ENCODE peak calls at places on chromosomes 1 and 21, in nine cellular contexts. One of them, this sample, is unnamed.

GRCh38 chr1:59007820-59008598 is 224.2 kb upstream of the JUN start:
- DNase-seq in bronchial epithelial cell: no peak
- DNase-seq in GM10248: peak
- DNase-seq in lower lobe of right lung: no peak
- DNase-seq in uterus: peak
- DNase-seq in GM13977: no peak
- DNase-seq in GM20000: peak
- DNase-seq in BE2C: no peak
- DNase-seq in AG04449: no peak
- DNase-seq in this sample: no peak

GRCh38 chr1:111512132-111512874 is 8.9 kb upstream of the ADORA3 start:
- DNase-seq in bronchial epithelial cell: no peak
- DNase-seq in GM10248: no peak
- DNase-seq in lower lobe of right lung: no peak
- DNase-seq in uterus: no peak
- DNase-seq in GM13977: no peak
- DNase-seq in GM20000: no peak
- DNase-seq in BE2C: no peak
- DNase-seq in AG04449: no peak
- DNase-seq in this sample: no peak

GRCh38 chr1:26469558-26469957 is 2.7 kb upstream of the HMGN2 start:
- DNase-seq in bronchial epithelial cell: no peak
- DNase-seq in GM10248: no peak
- DNase-seq in lower lobe of right lung: no peak
- DNase-seq in uterus: no peak
- DNase-seq in GM13977: no peak
- DNase-seq in GM20000: no peak
- DNase-seq in BE2C: no peak
- DNase-seq in AG04449: no peak
- DNase-seq in this sample: no peak

GRCh38 chr1:26280333-26281042 is 602 bp downstream of the SH3BGRL3 start:
- DNase-seq in bronchial epithelial cell: peak
- DNase-seq in GM10248: no peak
- DNase-seq in lower lobe of right lung: no peak
- DNase-seq in uterus: peak
- DNase-seq in GM13977: peak
- DNase-seq in GM20000: no peak
- DNase-seq in BE2C: no peak
- DNase-seq in AG04449: no peak
- DNase-seq in this sample: no peak

GRCh38 chr1:215957692-215958091 is 390.6 kb downstream of the KCTD3 start:
- DNase-seq in bronchial epithelial cell: no peak
- DNase-seq in GM10248: no peak
- DNase-seq in lower lobe of right lung: no peak
- DNase-seq in uterus: no peak
- DNase-seq in GM13977: no peak
- DNase-seq in GM20000: no peak
- DNase-seq in BE2C: peak
- DNase-seq in AG04449: no peak
- DNase-seq in this sample: no peak

GRCh38 chr1:210378721-210379120 is 50.0 kb downstream of the HHAT start:
- DNase-seq in bronchial epithelial cell: no peak
- DNase-seq in GM10248: no peak
- DNase-seq in lower lobe of right lung: no peak
- DNase-seq in uterus: no peak
- DNase-seq in GM13977: no peak
- DNase-seq in GM20000: no peak
- DNase-seq in BE2C: no peak
- DNase-seq in AG04449: no peak
- DNase-seq in this sample: no peak

GRCh38 chr1:33350611-33351280 is 29.8 kb upstream of the A3GALT2 start:
- DNase-seq in bronchial epithelial cell: no peak
- DNase-seq in GM10248: no peak
- DNase-seq in lower lobe of right lung: no peak
- DNase-seq in uterus: no peak
- DNase-seq in GM13977: no peak
- DNase-seq in GM20000: no peak
- DNase-seq in BE2C: no peak
- DNase-seq in AG04449: no peak
- DNase-seq in this sample: no peak

GRCh38 chr1:965526-966134 is 652 bp upstream of the PLEKHN1 start:
- DNase-seq in bronchial epithelial cell: no peak
- DNase-seq in GM10248: no peak
- DNase-seq in lower lobe of right lung: no peak
- DNase-seq in uterus: no peak
- DNase-seq in GM13977: no peak
- DNase-seq in GM20000: no peak
- DNase-seq in BE2C: no peak
- DNase-seq in AG04449: no peak
- DNase-seq in this sample: no peak

GRCh38 chr21:39650306-39650705 is 37.6 kb downstream of the B3GALT5 start:
- DNase-seq in bronchial epithelial cell: no peak
- DNase-seq in GM10248: no peak
- DNase-seq in lower lobe of right lung: no peak
- DNase-seq in uterus: no peak
- DNase-seq in GM13977: no peak
- DNase-seq in GM20000: no peak
- DNase-seq in BE2C: no peak
- DNase-seq in AG04449: no peak
- DNase-seq in this sample: no peak

GRCh38 chr1:22639286-22639685 is 2.9 kb downstream of the C1QA start:
- DNase-seq in bronchial epithelial cell: no peak
- DNase-seq in GM10248: no peak
- DNase-seq in lower lobe of right lung: no peak
- DNase-seq in uterus: no peak
- DNase-seq in GM13977: no peak
- DNase-seq in GM20000: no peak
- DNase-seq in BE2C: no peak
- DNase-seq in AG04449: peak
- DNase-seq in this sample: no peak

GRCh38 chr1:21664806-21665588 is 4.2 kb downstream of the RAP1GAP start:
- DNase-seq in bronchial epithelial cell: no peak
- DNase-seq in GM10248: no peak
- DNase-seq in lower lobe of right lung: no peak
- DNase-seq in uterus: no peak
- DNase-seq in GM13977: no peak
- DNase-seq in GM20000: no peak
- DNase-seq in BE2C: no peak
- DNase-seq in AG04449: no peak
- DNase-seq in this sample: no peak

GRCh38 chr1:165845992-165846748 is 18.8 kb downstream of the UCK2 start:
- DNase-seq in bronchial epithelial cell: no peak
- DNase-seq in GM10248: no peak
- DNase-seq in lower lobe of right lung: no peak
- DNase-seq in uterus: no peak
- DNase-seq in GM13977: no peak
- DNase-seq in GM20000: no peak
- DNase-seq in BE2C: no peak
- DNase-seq in AG04449: no peak
- DNase-seq in this sample: no peak

GRCh38 chr1:221663321-221663720 is 78.6 kb downstream of the DUSP10 start:
- DNase-seq in bronchial epithelial cell: no peak
- DNase-seq in GM10248: no peak
- DNase-seq in lower lobe of right lung: no peak
- DNase-seq in uterus: no peak
- DNase-seq in GM13977: no peak
- DNase-seq in GM20000: no peak
- DNase-seq in BE2C: no peak
- DNase-seq in AG04449: no peak
- DNase-seq in this sample: no peak

GRCh38 chr1:21294266-21295058 is 4.2 kb upstream of the ECE1 start:
- DNase-seq in bronchial epithelial cell: peak
- DNase-seq in GM10248: peak
- DNase-seq in lower lobe of right lung: peak
- DNase-seq in uterus: no peak
- DNase-seq in GM13977: peak
- DNase-seq in GM20000: peak
- DNase-seq in BE2C: no peak
- DNase-seq in AG04449: no peak
- DNase-seq in this sample: no peak

DNA sequence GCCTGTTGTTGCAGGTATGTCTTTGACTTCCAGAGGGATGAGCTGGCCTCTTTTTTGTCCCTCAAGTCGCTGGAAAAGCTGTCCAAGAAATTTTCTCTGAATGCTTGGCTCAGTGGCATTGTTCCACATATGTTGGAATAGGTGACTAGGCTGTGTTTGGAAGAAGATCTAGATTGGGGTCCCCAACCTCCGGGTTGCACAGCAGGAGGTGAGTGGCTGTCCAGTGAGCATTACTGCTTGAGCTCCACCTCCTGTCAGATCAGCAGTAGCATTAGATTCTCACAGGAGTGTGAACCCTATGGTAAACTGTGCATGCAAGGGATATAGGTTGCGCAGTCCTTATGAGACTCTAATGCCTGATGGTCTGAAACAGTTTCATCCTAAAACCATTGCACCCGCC is 18.1 kb downstream of the BACH1 start:
- DNase-seq in bronchial epithelial cell: no peak
- DNase-seq in GM10248: no peak
- DNase-seq in lower lobe of right lung: no peak
- DNase-seq in uterus: no peak
- DNase-seq in GM13977: no peak
- DNase-seq in GM20000: no peak
- DNase-seq in BE2C: no peak
- DNase-seq in AG04449: no peak
- DNase-seq in this sample: no peak
- TF ChIP-seq CTCF in bronchial epithelial cell: no peak
- TF ChIP-seq CTCF in GM10248: no peak
- TF ChIP-seq CTCF in lower lobe of right lung: no peak
- TF ChIP-seq CTCF in uterus: no peak
- TF ChIP-seq CTCF in GM13977: no peak
- TF ChIP-seq CTCF in GM20000: no peak
- TF ChIP-seq CTCF in BE2C: no peak
- TF ChIP-seq CTCF in AG04449: no peak
- TF ChIP-seq CTCF in this sample: no peak

GRCh38 chr21:29025328-29025713 is 853 bp downstream of the USP16 start:
- DNase-seq in bronchial epithelial cell: peak
- DNase-seq in GM10248: no peak
- DNase-seq in lower lobe of right lung: no peak
- DNase-seq in uterus: no peak
- DNase-seq in GM13977: no peak
- DNase-seq in GM20000: no peak
- DNase-seq in BE2C: no peak
- DNase-seq in AG04449: no peak
- DNase-seq in this sample: no peak

GRCh38 chr21:29029524-29029923 is 5.1 kb downstream of the USP16 start:
- DNase-seq in bronchial epithelial cell: no peak
- DNase-seq in GM10248: no peak
- DNase-seq in lower lobe of right lung: no peak
- DNase-seq in uterus: no peak
- DNase-seq in GM13977: no peak
- DNase-seq in GM20000: no peak
- DNase-seq in BE2C: no peak
- DNase-seq in AG04449: no peak
- DNase-seq in this sample: no peak

GRCh38 chr21:29022141-29022540 is 2.3 kb upstream of the USP16 start:
- DNase-seq in bronchial epithelial cell: no peak
- DNase-seq in GM10248: no peak
- DNase-seq in lower lobe of right lung: no peak
- DNase-seq in uterus: no peak
- DNase-seq in GM13977: no peak
- DNase-seq in GM20000: no peak
- DNase-seq in BE2C: no peak
- DNase-seq in AG04449: no peak
- DNase-seq in this sample: no peak

DNA sequence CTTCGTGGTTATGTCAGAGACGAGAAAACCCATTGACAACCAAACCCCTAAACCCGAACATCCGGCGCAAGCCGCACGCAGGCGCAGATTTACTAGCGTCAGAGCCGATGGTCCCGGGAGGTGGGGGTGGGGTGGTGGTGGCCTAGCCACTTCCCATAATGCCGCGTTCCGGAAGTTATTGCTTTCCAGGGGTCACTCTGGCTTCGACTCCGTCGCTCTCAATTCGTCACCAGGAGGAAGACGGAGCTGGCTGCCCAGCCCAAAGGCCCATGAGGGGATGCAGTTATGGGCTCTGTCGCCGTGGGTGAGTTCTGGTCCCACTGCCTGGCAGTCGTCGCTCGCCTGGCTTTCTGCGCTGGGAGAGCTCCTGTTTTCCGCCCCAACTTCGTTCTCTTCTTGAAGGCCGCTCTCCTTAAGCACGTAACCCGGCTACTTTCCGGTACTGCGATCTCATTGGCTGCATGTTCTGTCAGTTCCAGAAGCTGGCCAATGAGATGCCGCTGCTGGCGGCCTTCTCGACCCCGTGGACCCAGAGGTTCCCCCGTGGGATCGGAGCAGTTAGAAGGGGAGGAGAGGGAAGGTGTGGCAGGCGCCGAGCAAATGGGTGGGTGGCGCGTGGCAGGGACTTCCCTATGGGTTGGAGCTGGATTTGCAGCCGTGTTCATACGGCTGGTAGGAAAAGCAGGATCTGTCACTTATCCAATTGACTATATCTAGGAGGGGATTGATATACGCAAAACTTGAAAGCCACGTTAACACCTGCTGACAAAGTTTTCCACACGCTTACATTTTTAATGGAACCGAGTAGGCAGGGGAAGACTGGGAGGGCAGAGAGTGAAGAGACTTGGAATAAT is at the start of gene USP16:
- DNase-seq in bronchial epithelial cell: peak
- DNase-seq in GM10248: peak
- DNase-seq in lower lobe of right lung: peak
- DNase-seq in uterus: peak
- DNase-seq in GM13977: peak
- DNase-seq in GM20000: peak
- DNase-seq in BE2C: peak
- DNase-seq in AG04449: peak
- DNase-seq in this sample: peak
- TF ChIP-seq CTCF in bronchial epithelial cell: peak
- TF ChIP-seq CTCF in GM10248: no peak
- TF ChIP-seq CTCF in lower lobe of right lung: peak
- TF ChIP-seq CTCF in uterus: no peak
- TF ChIP-seq CTCF in GM13977: no peak
- TF ChIP-seq CTCF in GM20000: no peak
- TF ChIP-seq CTCF in BE2C: peak
- TF ChIP-seq CTCF in AG04449: peak
- TF ChIP-seq CTCF in this sample: no peak

DNA sequence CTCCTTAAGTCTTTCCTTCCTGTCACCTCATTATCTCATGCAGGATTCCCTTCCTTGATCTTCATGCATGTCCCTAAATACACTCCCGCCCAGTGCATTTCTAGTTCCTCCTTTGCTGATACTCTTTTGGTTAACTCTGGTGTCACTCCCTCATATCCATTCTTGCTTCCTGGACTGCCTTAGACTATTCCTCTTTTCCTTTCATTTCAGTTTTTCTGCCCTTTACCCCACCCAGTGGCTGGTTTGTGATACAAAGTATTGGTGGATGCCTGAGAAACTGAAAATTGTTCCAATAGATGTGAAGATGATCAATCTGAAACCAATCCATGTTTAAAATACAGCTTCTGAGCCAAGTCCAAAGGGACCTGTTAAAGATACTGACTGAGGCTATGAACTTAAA is 553.8 kb upstream of the CAMK1G start:
- DNase-seq in bronchial epithelial cell: no peak
- DNase-seq in GM10248: no peak
- DNase-seq in lower lobe of right lung: no peak
- DNase-seq in uterus: no peak
- DNase-seq in GM13977: no peak
- DNase-seq in GM20000: no peak
- DNase-seq in BE2C: no peak
- DNase-seq in AG04449: no peak
- DNase-seq in this sample: no peak
- TF ChIP-seq CTCF in bronchial epithelial cell: no peak
- TF ChIP-seq CTCF in GM10248: no peak
- TF ChIP-seq CTCF in lower lobe of right lung: no peak
- TF ChIP-seq CTCF in uterus: no peak
- TF ChIP-seq CTCF in GM13977: no peak
- TF ChIP-seq CTCF in GM20000: no peak
- TF ChIP-seq CTCF in BE2C: peak
- TF ChIP-seq CTCF in AG04449: no peak
- TF ChIP-seq CTCF in this sample: peak

GRCh38 chr1:45230537-45230936 is 24.1 kb upstream of the ZSWIM5 start:
- DNase-seq in bronchial epithelial cell: peak
- DNase-seq in GM10248: no peak
- DNase-seq in lower lobe of right lung: no peak
- DNase-seq in uterus: no peak
- DNase-seq in GM13977: no peak
- DNase-seq in GM20000: no peak
- DNase-seq in BE2C: no peak
- DNase-seq in AG04449: no peak
- DNase-seq in this sample: no peak
- TF ChIP-seq CTCF in bronchial epithelial cell: peak
- TF ChIP-seq CTCF in GM10248: no peak
- TF ChIP-seq CTCF in lower lobe of right lung: no peak
- TF ChIP-seq CTCF in uterus: no peak
- TF ChIP-seq CTCF in GM13977: peak
- TF ChIP-seq CTCF in GM20000: no peak
- TF ChIP-seq CTCF in BE2C: no peak
- TF ChIP-seq CTCF in AG04449: no peak
- TF ChIP-seq CTCF in this sample: no peak